ENCODE peak calls at places on chromosomes 7 and 10, in five cellular contexts. V is NCI-H2171, Q is hypothalamus, W is Kasumi-1, E is choroid plexus epithelial cell. P is an unnamed sample.

GRCh38 chr10:118956253-118957140 is 73.0 kb upstream of the NANOS1 start:
- DNase-seq in V (no peak), Q (no peak), E (no peak), W (no peak), P (no peak)

GRCh38 chr7:4657640-4658417 is 24.3 kb upstream of the FOXK1 start:
- DNase-seq in Q (no peak), V (no peak), E (no peak), W (no peak), P (no peak)

GRCh38 chr10:23516530-23516929 is 77.7 kb downstream of the OTUD1 start:
- DNase-seq in W (peak), Q (no peak), E (peak), V (no peak), P (peak)

GRCh38 chr10:34768261-34768971 is 46.7 kb downstream of the PARD3 start:
- DNase-seq in Q (peak), W (no peak), V (no peak), E (peak), P (no peak)

GRCh38 chr10:93452143-93452542 is 30.0 kb downstream of the MYOF start:
- DNase-seq in Q (no peak), E (no peak), W (no peak), V (no peak), P (no peak)

GRCh38 chr7:130356121-130356759 is 11.6 kb downstream of the CPA5 start:
- DNase-seq in Q (no peak), E (peak), V (peak), W (no peak), P (no peak)

GRCh38 chr10:74987339-74988054 is 124.0 kb upstream of the SAMD8 start:
- DNase-seq in Q (no peak), E (no peak), V (no peak), W (no peak), P (no peak)

GRCh38 chr7:27262121-27262520 is 19.5 kb downstream of the EVX1 start:
- DNase-seq in W (no peak), E (no peak), Q (no peak), V (no peak), P (no peak)

GRCh38 chr10:71840177-71840711 is 10.8 kb downstream of the PSAP start:
- DNase-seq in E (peak), W (no peak), Q (peak), V (peak), P (no peak)

GRCh38 chr10:70481831-70482530 is 3.4 kb downstream of the PALD1 start:
- DNase-seq in E (no peak), Q (no peak), V (no peak), W (no peak), P (no peak)

GRCh38 chr10:31083765-31084184 is 52.1 kb upstream of the ZNF438 start:
- DNase-seq in W (peak), Q (no peak), E (peak), V (peak), P (no peak)

GRCh38 chr7:24052572-24053223 is 231.3 kb upstream of the NPY start:
- DNase-seq in W (peak), V (no peak), Q (no peak), E (peak), P (no peak)

GRCh38 chr10:89744021-89744420 is 42.6 kb downstream of the KIF20B start:
- DNase-seq in Q (no peak), W (no peak), E (peak), V (no peak), P (no peak)

GRCh38 chr10:79946270-79947082 is 2.4 kb downstream of the SFTPD start:
- DNase-seq in E (no peak), W (no peak), Q (no peak), V (no peak), P (no peak)

GRCh38 chr7:42247301-42247700 is 10.3 kb upstream of the GLI3 start:
- DNase-seq in W (no peak), E (peak), V (no peak), Q (no peak), P (no peak)

GRCh38 chr10:7193369-7193768 is 217.5 kb downstream of the SFMBT2 start:
- DNase-seq in E (no peak), Q (no peak), V (no peak), W (no peak), P (no peak)

GRCh38 chr10:60230892-60231291 is 158.8 kb downstream of the ANK3 start:
- DNase-seq in W (no peak), Q (no peak), E (peak), V (no peak), P (no peak)

GRCh38 chr10:101467286-101467770 is 113.4 kb downstream of the BTRC start:
- DNase-seq in E (peak), W (peak), V (no peak), Q (no peak), P (peak)

GRCh38 chr10:93790454-93790853 is 32.7 kb downstream of the LGI1 start:
- DNase-seq in V (no peak), E (no peak), W (no peak), Q (no peak), P (no peak)

GRCh38 chr10:58892039-58892665 is 284.3 kb upstream of the PHYHIPL start:
- DNase-seq in W (no peak), Q (no peak), V (no peak), E (peak), P (no peak)

GRCh38 chr10:13349776-13350274 is 1.7 kb upstream of the SEPHS1 start:
- DNase-seq in Q (no peak), E (peak), V (no peak), W (peak), P (no peak)

GRCh38 chr10:102776779-102777417 is 33.1 kb downstream of the WBP1L start:
- DNase-seq in Q (peak), V (no peak), W (peak), E (peak), P (no peak)

GRCh38 chr10:78973901-78974408 is 94.8 kb upstream of the ZMIZ1 start:
- DNase-seq in W (peak), V (peak), Q (peak), E (peak), P (peak)

GRCh38 chr7:81002471-81002870 is 83.6 kb upstream of the SEMA3C start:
- DNase-seq in V (no peak), W (no peak), E (no peak), Q (no peak), P (no peak)

GRCh38 chr7:98186452-98187137 is 24.6 kb upstream of the BHLHA15 start:
- DNase-seq in W (peak), V (no peak), E (peak), Q (no peak), P (no peak)

GRCh38 chr7:106915407-106915806 is 50.3 kb downstream of the PIK3CG start:
- DNase-seq in V (no peak), W (no peak), Q (no peak), E (no peak), P (no peak)

GRCh38 chr7:70574970-70575799 is 556.8 kb upstream of the GALNT17 start:
- DNase-seq in E (no peak), W (no peak), V (peak), Q (no peak), P (no peak)

GRCh38 chr7:81662531-81662930 is 107.3 kb downstream of the HGF start:
- DNase-seq in Q (no peak), E (peak), V (no peak), W (no peak), P (no peak)